ENCODE peak calls at places on chromosomes 13 and 19, in five cellular contexts. One of them, this sample, is unnamed. For H3K9me2, the result is how much of the 10 kb centered on the place peaks cover.

GRCh38 chr13:59603646-59604045 is 560.1 kb downstream of the DIAPH3 start:
- DNase-seq in PC-3: no peak
- DNase-seq in hepatocyte: no peak
- DNase-seq in GM23338: no peak
- DNase-seq in MM.1S: no peak
- DNase-seq in this sample: no peak

GRCh38 chr13:112708560-112709240 is 18.9 kb downstream of the ATP11A start:
- DNase-seq in PC-3: no peak
- DNase-seq in hepatocyte: no peak
- DNase-seq in GM23338: no peak
- DNase-seq in MM.1S: no peak
- DNase-seq in this sample: no peak

GRCh38 chr13:21079761-21080730 is 18.7 kb upstream of the LATS2 start:
- DNase-seq in PC-3: peak
- DNase-seq in hepatocyte: no peak
- DNase-seq in GM23338: no peak
- DNase-seq in MM.1S: no peak
- DNase-seq in this sample: no peak

GRCh38 chr13:110359840-110360301 is 52.8 kb downstream of the COL4A2 start:
- DNase-seq in PC-3: no peak
- DNase-seq in hepatocyte: no peak
- DNase-seq in GM23338: no peak
- DNase-seq in MM.1S: no peak
- DNase-seq in this sample: no peak

GRCh38 chr19:49906879-49907564 is 10.3 kb upstream of the IL4I1 start:
- DNase-seq in PC-3: no peak
- DNase-seq in hepatocyte: no peak
- DNase-seq in GM23338: no peak
- DNase-seq in MM.1S: no peak
- DNase-seq in this sample: no peak

GRCh38 chr19:10462557-10462956 is 40.6 kb downstream of the KEAP1 start:
- DNase-seq in PC-3: no peak
- DNase-seq in hepatocyte: no peak
- DNase-seq in GM23338: no peak
- DNase-seq in MM.1S: no peak
- DNase-seq in this sample: no peak

GRCh38 chr19:41426952-41427646 is at the start of gene B3GNT8:
- DNase-seq in PC-3: no peak
- DNase-seq in hepatocyte: peak
- DNase-seq in GM23338: peak
- DNase-seq in MM.1S: no peak
- DNase-seq in this sample: no peak

GRCh38 chr19:5961969-5962945 is 15.7 kb downstream of the RANBP3 start:
- DNase-seq in PC-3: peak
- DNase-seq in hepatocyte: peak
- DNase-seq in GM23338: no peak
- DNase-seq in MM.1S: no peak
- DNase-seq in this sample: peak

GRCh38 chr19:11451327-11451941 is 16.0 kb downstream of the PRKCSH start:
- DNase-seq in PC-3: no peak
- DNase-seq in hepatocyte: no peak
- DNase-seq in GM23338: no peak
- DNase-seq in MM.1S: no peak
- DNase-seq in this sample: no peak

GRCh38 chr19:46759817-46760333 is 13.6 kb upstream of the STRN4 start:
- DNase-seq in PC-3: no peak
- DNase-seq in hepatocyte: no peak
- DNase-seq in GM23338: peak
- DNase-seq in MM.1S: no peak
- DNase-seq in this sample: no peak

GRCh38 chr13:49098198-49098597 is 121.9 kb upstream of the MLNR start:
- DNase-seq in PC-3: peak
- DNase-seq in hepatocyte: peak
- DNase-seq in GM23338: no peak
- DNase-seq in MM.1S: peak
- DNase-seq in this sample: no peak

GRCh38 chr13:49569993-49570689 is 15.2 kb downstream of the RCBTB1 start:
- DNase-seq in PC-3: peak
- DNase-seq in hepatocyte: no peak
- DNase-seq in GM23338: no peak
- DNase-seq in MM.1S: no peak
- DNase-seq in this sample: no peak

GRCh38 chr13:95505265-95505664 is 47.3 kb upstream of the CLDN10 start:
- DNase-seq in PC-3: peak
- DNase-seq in hepatocyte: no peak
- DNase-seq in GM23338: peak
- DNase-seq in MM.1S: no peak
- DNase-seq in this sample: no peak

GRCh38 chr13:30685987-30686386 is 49.4 kb upstream of the ALOX5AP start:
- DNase-seq in PC-3: peak
- DNase-seq in hepatocyte: no peak
- DNase-seq in GM23338: no peak
- DNase-seq in MM.1S: no peak
- DNase-seq in this sample: no peak

GRCh38 chr19:49421039-49421877 is 2.0 kb downstream of the PTH2 start:
- DNase-seq in PC-3: peak
- DNase-seq in hepatocyte: peak
- DNase-seq in GM23338: peak
- DNase-seq in MM.1S: no peak
- DNase-seq in this sample: peak

GRCh38 chr13:24087611-24088235 is 72.8 kb upstream of the SPATA13 start:
- DNase-seq in PC-3: no peak
- DNase-seq in hepatocyte: no peak
- DNase-seq in GM23338: no peak
- DNase-seq in MM.1S: no peak
- DNase-seq in this sample: no peak

GRCh38 chr13:32150239-32150638 is 118.7 kb downstream of the FRY start:
- DNase-seq in PC-3: no peak
- DNase-seq in hepatocyte: no peak
- DNase-seq in GM23338: no peak
- DNase-seq in MM.1S: no peak
- DNase-seq in this sample: no peak

GRCh38 chr13:110138700-110139036 is 168.3 kb downstream of the COL4A1 start:
- DNase-seq in PC-3: no peak
- DNase-seq in hepatocyte: no peak
- DNase-seq in GM23338: no peak
- DNase-seq in MM.1S: peak
- DNase-seq in this sample: no peak

GRCh38 chr13:77571956-77572355 is 36.5 kb downstream of the SCEL start:
- DNase-seq in PC-3: no peak
- DNase-seq in hepatocyte: no peak
- DNase-seq in GM23338: peak
- DNase-seq in MM.1S: no peak
- DNase-seq in this sample: no peak

GRCh38 chr19:47156861-47157454 is 26.3 kb downstream of the SAE1 start:
- DNase-seq in PC-3: no peak
- DNase-seq in hepatocyte: no peak
- DNase-seq in GM23338: no peak
- DNase-seq in MM.1S: peak
- DNase-seq in this sample: no peak

GRCh38 chr13:67763316-67763715 is 533.2 kb upstream of the PCDH9 start:
- DNase-seq in PC-3: no peak
- DNase-seq in hepatocyte: no peak
- DNase-seq in GM23338: peak
- DNase-seq in MM.1S: no peak
- DNase-seq in this sample: no peak

GRCh38 chr19:58274771-58275199 is 4.0 kb upstream of the ZNF8 start:
- DNase-seq in PC-3: peak
- DNase-seq in hepatocyte: no peak
- DNase-seq in GM23338: no peak
- DNase-seq in MM.1S: no peak
- DNase-seq in this sample: no peak

GRCh38 chr19:6041991-6042421 is 64.1 kb upstream of the RANBP3 start:
- DNase-seq in PC-3: no peak
- DNase-seq in hepatocyte: no peak
- DNase-seq in GM23338: no peak
- DNase-seq in MM.1S: no peak
- DNase-seq in this sample: peak

GRCh38 chr13:71524245-71525002 is 342.6 kb downstream of the DACH1 start:
- DNase-seq in PC-3: no peak
- DNase-seq in hepatocyte: no peak
- DNase-seq in GM23338: no peak
- DNase-seq in MM.1S: no peak
- DNase-seq in this sample: no peak

GRCh38 chr19:33905473-33905936 is 108.8 kb downstream of the KCTD15 start:
- DNase-seq in PC-3: peak
- DNase-seq in hepatocyte: peak
- DNase-seq in GM23338: peak
- DNase-seq in MM.1S: no peak
- DNase-seq in this sample: no peak

GRCh38 chr13:21240586-21240985 is 64.1 kb downstream of the MRPL57 start:
- DNase-seq in PC-3: peak
- DNase-seq in hepatocyte: no peak
- DNase-seq in GM23338: no peak
- DNase-seq in MM.1S: no peak
- DNase-seq in this sample: no peak

GRCh38 chr19:33720691-33721682 is 75.7 kb upstream of the KCTD15 start:
- DNase-seq in PC-3: no peak
- DNase-seq in hepatocyte: no peak
- DNase-seq in GM23338: no peak
- DNase-seq in MM.1S: no peak
- DNase-seq in this sample: no peak

GRCh38 chr19:18045307-18046013 is 37.5 kb downstream of the ARRDC2 start:
- DNase-seq in PC-3: no peak
- DNase-seq in hepatocyte: no peak
- DNase-seq in GM23338: no peak
- DNase-seq in MM.1S: peak
- DNase-seq in this sample: peak

GRCh38 chr13:20566424-20566916 is 487 bp upstream of the IFT88 start:
- DNase-seq in PC-3: peak
- DNase-seq in hepatocyte: peak
- DNase-seq in GM23338: peak
- DNase-seq in MM.1S: peak
- DNase-seq in this sample: no peak

GRCh38 chr13:42926043-42926442 is 66.0 kb downstream of the EPSTI1 start:
- DNase-seq in PC-3: no peak
- DNase-seq in hepatocyte: no peak
- DNase-seq in GM23338: no peak
- DNase-seq in MM.1S: no peak
- DNase-seq in this sample: no peak

GRCh38 chr19:50607874-50608785 is 31.6 kb downstream of the SYT3 start:
- DNase-seq in PC-3: peak
- DNase-seq in hepatocyte: peak
- DNase-seq in GM23338: peak
- DNase-seq in MM.1S: peak
- DNase-seq in this sample: peak

GRCh38 chr19:29612801-29613595 is 6.9 kb downstream of the POP4 start:
- DNase-seq in PC-3: no peak
- DNase-seq in hepatocyte: no peak
- DNase-seq in GM23338: no peak
- DNase-seq in MM.1S: no peak
- DNase-seq in this sample: no peak

GRCh38 chr13:34310539-34310938 is 492.6 kb downstream of the RFC3 start:
- DNase-seq in PC-3: no peak
- DNase-seq in hepatocyte: no peak
- DNase-seq in GM23338: no peak
- DNase-seq in MM.1S: no peak
- DNase-seq in this sample: no peak

GRCh38 chr13:102657630-102658029 is 37.2 kb downstream of the METTL21C start:
- DNase-seq in PC-3: no peak
- DNase-seq in hepatocyte: no peak
- DNase-seq in GM23338: no peak
- DNase-seq in MM.1S: no peak
- DNase-seq in this sample: no peak
- H3K9me2 ChIP-seq in PC-3: under half
- H3K9me2 ChIP-seq in hepatocyte: under half
- H3K9me2 ChIP-seq in GM23338: under half
- H3K9me2 ChIP-seq in MM.1S: under half
- H3K9me2 ChIP-seq in this sample: under half

GRCh38 chr19:13882419-13882795 is 5.5 kb downstream of the NANOS3 start:
- DNase-seq in PC-3: no peak
- DNase-seq in hepatocyte: no peak
- DNase-seq in GM23338: no peak
- DNase-seq in MM.1S: no peak
- DNase-seq in this sample: no peak

GRCh38 chr19:13884726-13885591 is 8.0 kb downstream of the NANOS3 start:
- DNase-seq in PC-3: no peak
- DNase-seq in hepatocyte: no peak
- DNase-seq in GM23338: no peak
- DNase-seq in MM.1S: peak
- DNase-seq in this sample: no peak

GRCh38 chr19:13882841-13883240 is 5.9 kb downstream of the NANOS3 start:
- DNase-seq in PC-3: no peak
- DNase-seq in hepatocyte: no peak
- DNase-seq in GM23338: no peak
- DNase-seq in MM.1S: no peak
- DNase-seq in this sample: no peak

GRCh38 chr19:13881692-13882418 is 4.9 kb downstream of the NANOS3 start:
- DNase-seq in PC-3: no peak
- DNase-seq in hepatocyte: no peak
- DNase-seq in GM23338: peak
- DNase-seq in MM.1S: no peak
- DNase-seq in this sample: no peak

DNA sequence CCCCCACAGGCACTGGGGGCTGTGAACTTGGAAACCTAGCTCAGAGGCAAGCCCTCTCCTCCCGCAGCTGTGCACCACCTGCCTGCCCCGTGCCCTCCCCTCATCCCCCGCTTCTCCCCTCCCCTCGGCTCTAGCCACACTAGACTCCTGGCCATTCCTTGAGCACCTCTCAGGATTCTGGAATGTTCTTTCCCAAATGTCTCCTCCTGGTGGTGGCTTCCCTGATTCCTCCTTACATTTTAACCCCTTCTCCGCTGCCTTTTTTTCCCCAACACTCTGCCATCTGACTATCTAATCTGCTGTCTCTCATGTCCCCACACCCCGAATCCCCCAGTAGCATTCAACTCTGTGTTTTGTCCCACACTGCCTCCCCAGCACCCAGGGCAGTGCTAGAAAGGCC is 6.7 kb downstream of the NANOS3 start:
- DNase-seq in PC-3: no peak
- DNase-seq in hepatocyte: no peak
- DNase-seq in GM23338: peak
- DNase-seq in MM.1S: no peak
- DNase-seq in this sample: no peak
- TF ChIP-seq CTCF in PC-3: peak
- TF ChIP-seq CTCF in hepatocyte: no peak
- TF ChIP-seq CTCF in GM23338: peak
- TF ChIP-seq CTCF in MM.1S: no peak
- TF ChIP-seq CTCF in this sample: no peak

GRCh38 chr19:51970718-51971117 is 15.9 kb downstream of the ZNF350 start:
- DNase-seq in PC-3: no peak
- DNase-seq in hepatocyte: no peak
- DNase-seq in GM23338: no peak
- DNase-seq in MM.1S: no peak
- DNase-seq in this sample: no peak
- H3K4me3 ChIP-seq in PC-3: no peak
- H3K4me3 ChIP-seq in hepatocyte: no peak
- H3K4me3 ChIP-seq in GM23338: no peak
- H3K4me3 ChIP-seq in MM.1S: no peak
- H3K4me3 ChIP-seq in this sample: no peak

DNA sequence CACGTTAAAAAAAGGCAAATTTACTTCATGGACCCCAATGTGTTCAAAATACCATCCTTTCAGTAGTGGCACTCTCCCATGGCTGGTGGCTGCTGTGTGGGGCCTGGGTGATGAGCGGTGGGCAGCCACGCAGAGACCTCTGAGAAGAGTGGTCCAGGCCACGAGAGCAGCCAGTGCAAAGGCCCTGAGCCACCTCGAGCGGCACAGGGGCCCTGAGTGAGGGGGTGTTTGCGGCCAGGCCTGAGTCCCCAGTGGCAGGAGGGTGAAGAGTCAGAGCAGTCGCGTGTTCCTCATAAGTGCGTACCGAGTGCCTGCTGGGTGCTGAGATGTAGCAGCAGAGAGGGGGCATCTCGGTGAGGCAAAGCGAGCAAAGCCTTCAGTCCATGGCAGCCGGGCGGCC is 7.0 kb downstream of the ZNF444 start:
- DNase-seq in PC-3: no peak
- DNase-seq in hepatocyte: no peak
- DNase-seq in GM23338: no peak
- DNase-seq in MM.1S: no peak
- DNase-seq in this sample: no peak
- H3K9me2 ChIP-seq in PC-3: under half
- H3K9me2 ChIP-seq in hepatocyte: under half
- H3K9me2 ChIP-seq in GM23338: under half
- H3K9me2 ChIP-seq in MM.1S: under half
- H3K9me2 ChIP-seq in this sample: under half

This sample was measured in OCI-LY7.